ENCODE peak calls at places on chromosomes 12 and 14, in six cellular contexts. N is bronchial epithelial cell, B is Peyer's patch, U is uterus, Y is PC-9, F is H7. I is an unnamed sample.

GRCh38 chr12:19915392-19916192 is 452.7 kb upstream of the PDE3A start:
- DNase-seq in Y (no peak), B (no peak), N (peak; percentile 36), U (no peak), F (peak; percentile 19), I (no peak)

GRCh38 chr14:61498303-61498702 is 176.9 kb downstream of the PRKCH start:
- DNase-seq in F (no peak), B (no peak), Y (no peak), U (no peak), N (no peak), I (peak; percentile 51)

GRCh38 chr12:4133636-4134433 is 139.7 kb upstream of the CCND2 start:
- DNase-seq in B (no peak), N (no peak), U (no peak), Y (no peak), F (peak; percentile 46), I (no peak)

GRCh38 chr12:5206401-5207175 is 162.9 kb downstream of the KCNA5 start:
- DNase-seq in N (no peak), Y (no peak), B (no peak), F (no peak), U (no peak), I (no peak)

GRCh38 chr14:78970677-78971076 is 800.5 kb downstream of the NRXN3 start:
- DNase-seq in N (no peak), U (no peak), F (no peak), Y (no peak), B (no peak), I (no peak)

GRCh38 chr14:57362356-57362755 is 28.0 kb upstream of the NAA30 start:
- DNase-seq in N (no peak), U (no peak), F (no peak), B (no peak), Y (peak; percentile 84), I (no peak)

GRCh38 chr14:28242895-28243294 is 523.7 kb upstream of the FOXG1 start:
- DNase-seq in F (no peak), B (no peak), U (no peak), N (no peak), Y (no peak), I (no peak)

GRCh38 chr12:78208106-78208505 is 377.4 kb downstream of the NAV3 start:
- DNase-seq in B (no peak), N (peak; percentile 9), F (no peak), U (no peak), Y (no peak), I (no peak)

GRCh38 chr12:121494093-121494787 is 86.6 kb downstream of the KDM2B start:
- DNase-seq in F (peak; percentile 83), U (peak; percentile 27), B (peak; percentile 58), N (peak; percentile 13), Y (no peak), I (peak; percentile 57)

GRCh38 chr14:75158843-75159614 is 17.4 kb downstream of the TMED10 start:
- DNase-seq in B (no peak), F (no peak), N (peak; percentile 35), U (no peak), Y (no peak), I (no peak)

GRCh38 chr14:61559641-61560201 is 135.6 kb upstream of the HIF1A start:
- DNase-seq in B (peak; percentile 78), N (no peak), Y (no peak), U (no peak), F (peak; percentile 61), I (no peak)

GRCh38 chr14:42185718-42186117 is 579.0 kb downstream of the LRFN5 start:
- DNase-seq in B (no peak), F (no peak), U (no peak), Y (no peak), N (no peak), I (no peak)

GRCh38 chr12:108180255-108181094 is 51.4 kb downstream of the WSCD2 start:
- DNase-seq in U (no peak), N (no peak), Y (no peak), F (no peak), B (no peak), I (no peak)

GRCh38 chr14:44895716-44896115 is 66.0 kb downstream of the KLHL28 start:
- DNase-seq in U (no peak), Y (no peak), N (peak; percentile 85), F (no peak), B (no peak), I (no peak)

GRCh38 chr14:75279739-75280447 is 1.3 kb downstream of the FOS start:
- DNase-seq in Y (no peak), U (peak; percentile 45), F (peak; percentile 73), N (no peak), B (no peak), I (no peak)

GRCh38 chr14:68691031-68691864 is 101.6 kb downstream of the ZFP36L1 start:
- DNase-seq in N (no peak), F (peak; percentile 86), Y (no peak), U (peak; percentile 37), B (no peak), I (no peak)

GRCh38 chr12:93738199-93739058 is 61.3 kb downstream of the CRADD start:
- DNase-seq in U (peak; percentile 66), N (no peak), Y (no peak), B (no peak), F (no peak), I (no peak)

GRCh38 chr14:100076133-100076532 is 10.9 kb downstream of the EVL start:
- DNase-seq in B (no peak), Y (no peak), N (peak; percentile 19), U (no peak), F (peak; percentile 79), I (no peak)

GRCh38 chr12:96033549-96034389 is 1.6 kb downstream of the LTA4H start:
- DNase-seq in B (no peak), F (no peak), U (no peak), N (peak; percentile 10), Y (no peak), I (no peak)
- H3K4me3 ChIP-seq in B (peak overlapping the region; percentile 71), F (peak overlapping the region; percentile 97), U (no peak overlapping the region), N (peak overlapping the region; percentile 95), Y (peak overlapping the region; percentile 86), I (peak overlapping the region; percentile 67)

GRCh38 chr14:59870277-59871165 is at the start of gene RTN1:
- DNase-seq in Y (no peak), B (peak; percentile 65), N (peak; percentile 20), U (no peak), F (peak; percentile 86), I (peak; percentile 33)
- H3K4me3 ChIP-seq in Y (no peak within 1 kb of the TSS), B (peak within 1 kb of the TSS; percentile 71), N (peak within 1 kb of the TSS; percentile 19), U (peak within 1 kb of the TSS; percentile 17), F (peak within 1 kb of the TSS; percentile 48), I (peak within 1 kb of the TSS; percentile 39)

GRCh38 chr12:11856971-11857370 is 207.5 kb downstream of the ETV6 start:
- DNase-seq in Y (no peak), F (no peak), B (no peak), N (peak; percentile 87), U (no peak), I (no peak)

GRCh38 chr12:11855993-11856374 is 206.5 kb downstream of the ETV6 start:
- DNase-seq in N (no peak), U (no peak), Y (no peak), F (peak; percentile 34), B (no peak), I (no peak)

GRCh38 chr12:11854011-11854499 is 204.6 kb downstream of the ETV6 start:
- DNase-seq in U (no peak), Y (no peak), N (no peak), F (no peak), B (no peak), I (no peak)

GRCh38 chr12:11849752-11850504 is 200.5 kb downstream of the ETV6 start:
- DNase-seq in B (no peak), N (no peak), Y (no peak), F (no peak), U (no peak), I (no peak)

DNA sequence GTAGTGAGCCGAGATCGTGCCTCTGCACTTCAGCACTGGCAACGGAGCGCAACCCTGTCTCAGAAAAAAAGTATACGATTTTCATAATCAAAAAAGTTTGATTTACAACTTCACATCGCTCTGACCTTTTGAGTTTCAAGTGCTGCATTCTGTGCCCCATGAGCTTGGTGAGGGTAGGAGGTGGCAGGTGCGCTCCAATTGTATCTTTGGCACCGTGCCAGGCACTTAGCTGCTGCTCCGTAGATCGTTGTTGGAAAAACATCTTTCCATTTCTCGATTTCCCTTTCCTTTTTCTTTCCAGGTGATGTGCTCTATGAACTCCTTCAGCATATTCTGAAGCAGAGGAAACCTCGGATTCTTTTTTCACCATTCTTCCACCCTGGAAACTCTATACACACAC is 203.7 kb downstream of the ETV6 start:
- DNase-seq in N (no peak), Y (no peak), F (no peak), B (no peak), U (no peak), I (no peak)
- H3K4me3 ChIP-seq in N (no peak overlapping the region), Y (no peak overlapping the region), F (no peak overlapping the region), B (no peak overlapping the region), U (no peak overlapping the region), I (no peak overlapping the region)

DNA sequence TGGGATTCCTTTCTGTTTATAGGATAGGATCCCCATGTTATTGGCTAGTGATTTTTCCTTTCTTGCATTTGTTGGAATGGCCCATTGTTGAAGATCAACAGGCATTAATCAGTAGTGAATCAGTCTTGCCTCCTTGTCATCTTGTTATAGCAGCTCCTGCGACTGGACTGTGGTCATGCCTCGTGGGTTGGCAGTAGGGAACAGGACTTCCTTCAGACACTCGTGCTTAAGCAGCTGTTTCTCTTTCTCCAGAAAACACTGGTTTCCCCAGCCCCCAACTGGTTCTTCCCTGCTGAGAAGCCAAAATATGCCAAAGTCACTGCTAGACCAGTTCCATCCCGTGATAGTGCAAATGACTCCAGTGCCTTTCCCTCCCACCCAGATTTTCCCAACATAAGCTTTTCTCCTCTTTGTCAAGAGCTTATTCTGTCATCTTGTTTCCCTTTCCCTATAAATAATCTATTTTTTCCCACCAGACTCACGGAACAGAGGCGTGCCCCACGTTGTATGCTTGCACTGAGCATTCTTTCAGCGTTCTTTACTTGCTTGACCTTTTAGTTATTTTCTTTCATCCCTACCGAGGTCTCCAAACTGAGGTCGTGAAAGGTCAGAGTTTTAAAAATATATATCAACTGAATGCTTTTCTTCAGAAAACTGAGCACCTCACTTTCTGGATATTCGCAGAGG is 83.5 kb downstream of the SAMD4A start:
- DNase-seq in U (peak; percentile 58), F (no peak), Y (no peak), B (no peak), N (peak; percentile 74), I (peak; percentile 70)
- H3K4me3 ChIP-seq in U (no peak overlapping the region), F (no peak overlapping the region), Y (no peak overlapping the region), B (no peak overlapping the region), N (no peak overlapping the region), I (no peak overlapping the region)

DNA sequence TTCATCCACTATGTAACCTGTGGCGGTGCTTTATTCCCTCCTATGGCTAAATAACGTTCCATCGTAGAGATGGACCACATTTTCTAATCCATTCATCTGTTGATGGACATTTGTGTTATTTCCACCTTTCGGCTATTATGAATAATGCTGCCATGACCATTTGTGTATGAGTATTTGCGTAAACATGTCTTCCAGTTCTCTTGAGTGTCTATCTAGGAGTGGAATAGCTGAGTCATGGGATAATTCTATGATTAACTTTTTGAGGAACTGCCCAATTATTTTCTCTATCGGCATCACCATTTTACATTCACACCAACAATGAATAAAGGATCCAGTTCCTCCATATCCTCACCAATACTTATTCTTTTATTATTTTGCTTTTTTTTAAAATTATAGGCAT is 261.9 kb upstream of the SFSWAP start:
- DNase-seq in N (no peak), B (no peak), F (no peak), Y (no peak), U (no peak), I (no peak)
- H3K4me3 ChIP-seq in N (no peak overlapping the region), B (no peak overlapping the region), F (no peak overlapping the region), Y (no peak overlapping the region), U (no peak overlapping the region), I (no peak overlapping the region)

GRCh38 chr14:22837059-22837749 is 819 bp downstream of the MMP14 start:
- DNase-seq in Y (no peak), U (peak; percentile 66), F (peak; percentile 83), B (peak; percentile 76), N (no peak), I (peak; percentile 69)
- H3K4me3 ChIP-seq in Y (peak overlapping the region; percentile 57), U (peak overlapping the region; percentile 74), F (peak overlapping the region; percentile 85), B (peak overlapping the region; percentile 86), N (peak overlapping the region; percentile 68), I (peak overlapping the region; percentile 69)

GRCh38 chr12:1054103-1054838 is 63.2 kb downstream of the ERC1 start:
- DNase-seq in N (no peak), B (no peak), Y (no peak), F (no peak), U (no peak), I (no peak)
- H3K4me3 ChIP-seq in N (no peak overlapping the region), B (no peak overlapping the region), Y (no peak overlapping the region), F (no peak overlapping the region), U (no peak overlapping the region), I (no peak overlapping the region)